ENCODE peak calls at places on chromosomes 1 and 21, in six cellular contexts. A is tibial artery, P is heart right ventricle, N is astrocyte, W is psoas muscle, R is WERI-Rb-1. F is an unnamed sample. For H3K36me3, the result is how much of the 10 kb centered on the place peaks cover.

GRCh38 chr1:46818591-46818990 is 19.7 kb downstream of the CYP4B1 start:
- DNase-seq in W (no peak), P (no peak), A (no peak), N (no peak), R (no peak), F (no peak)

GRCh38 chr1:183804916-183805734 is at the start of gene RGL1:
- DNase-seq in A (peak), N (peak), W (peak), R (peak), P (peak), F (no peak)

GRCh38 chr1:53328490-53329182 is 766 bp upstream of the LRP8 start:
- DNase-seq in W (no peak), P (no peak), R (no peak), N (no peak), A (peak), F (no peak)

GRCh38 chr1:156509424-156510035 is 9.0 kb upstream of the MEF2D start:
- DNase-seq in P (no peak), N (no peak), W (no peak), A (peak), R (no peak), F (no peak)

GRCh38 chr1:7375329-7375728 is 395.8 kb upstream of the VAMP3 start:
- DNase-seq in R (no peak), A (peak), N (no peak), W (no peak), P (no peak), F (no peak)

GRCh38 chr1:201760516-201760915 is 68.4 kb upstream of the IPO9 start:
- DNase-seq in R (no peak), N (peak), A (no peak), W (no peak), P (no peak), F (no peak)

GRCh38 chr21:45819478-45820170 is 161.9 kb upstream of the COL6A1 start:
- DNase-seq in A (peak), R (peak), W (no peak), P (no peak), N (no peak), F (no peak)

GRCh38 chr1:153794671-153795324 is 19.6 kb downstream of the SLC27A3 start:
- DNase-seq in P (no peak), A (peak), N (no peak), R (peak), W (peak), F (no peak)

GRCh38 chr1:85846706-85847105 is 138.5 kb upstream of the ZNHIT6 start:
- DNase-seq in N (no peak), A (no peak), W (no peak), R (no peak), P (no peak), F (no peak)

GRCh38 chr21:41976611-41977010 is 22.8 kb upstream of the C2CD2 start:
- DNase-seq in P (no peak), W (no peak), R (no peak), N (no peak), A (no peak), F (no peak)

GRCh38 chr1:211632808-211633522 is 42.5 kb downstream of the NEK2 start:
- DNase-seq in N (peak), W (no peak), R (peak), P (peak), A (peak), F (no peak)

GRCh38 chr21:36478207-36478701 is 1.7 kb downstream of the CLDN14 start:
- DNase-seq in R (no peak), P (no peak), A (no peak), N (peak), W (no peak), F (peak)

GRCh38 chr1:168288311-168289052 is 7.8 kb downstream of the TBX19 start:
- DNase-seq in R (no peak), W (no peak), N (peak), P (no peak), A (no peak), F (no peak)

GRCh38 chr1:166166701-166167394 is at the start of gene FAM78B:
- DNase-seq in P (peak), R (peak), W (peak), A (peak), N (peak), F (no peak)

GRCh38 chr1:3204725-3205124 is 135.7 kb downstream of the PRDM16 start:
- DNase-seq in A (no peak), P (no peak), W (no peak), N (no peak), R (no peak), F (no peak)

GRCh38 chr1:31739281-31739853 is 24.8 kb downstream of the ADGRB2 start:
- DNase-seq in N (no peak), P (peak), W (no peak), R (no peak), A (no peak), F (no peak)

GRCh38 chr1:241225741-241226140 is 131.3 kb downstream of the RGS7 start:
- DNase-seq in P (no peak), W (no peak), A (no peak), R (no peak), N (no peak), F (no peak)

GRCh38 chr1:106523448-106523847 is 533.0 kb upstream of the PRMT6 start:
- DNase-seq in A (no peak), N (no peak), R (no peak), P (no peak), W (no peak), F (no peak)

GRCh38 chr1:25658791-25659431 is 42.3 kb downstream of the MAN1C1 start:
- DNase-seq in R (no peak), A (peak), P (peak), N (no peak), W (peak), F (no peak)

GRCh38 chr1:10057305-10057704 is 24.5 kb downstream of the UBE4B start:
- DNase-seq in W (no peak), R (no peak), P (no peak), A (peak), N (peak), F (no peak)

GRCh38 chr21:42016364-42016985 is 6.3 kb upstream of the ZBTB21 start:
- DNase-seq in P (no peak), W (no peak), R (no peak), A (no peak), N (no peak), F (no peak)

GRCh38 chr1:17550684-17551584 is 11.4 kb downstream of the ARHGEF10L start:
- DNase-seq in P (no peak), R (no peak), W (no peak), A (peak), N (no peak), F (no peak)

GRCh38 chr1:189787201-189787600 is 690.5 kb downstream of the BRINP3 start:
- DNase-seq in P (no peak), A (no peak), R (no peak), N (peak), W (no peak), F (no peak)

GRCh38 chr1:235502601-235503332 is 1.5 kb downstream of the B3GALNT2 start:
- DNase-seq in R (no peak), W (no peak), N (peak), A (no peak), P (no peak), F (no peak)

GRCh38 chr1:12184008-12184681 is 17.4 kb downstream of the TNFRSF1B start:
- DNase-seq in R (no peak), W (peak), N (peak), P (peak), A (peak), F (no peak)

GRCh38 chr21:33751120-33751519 is 108.8 kb downstream of the ITSN1 start:
- DNase-seq in N (peak), W (no peak), A (no peak), P (no peak), R (no peak), F (no peak)

GRCh38 chr1:183635112-183635605 is 424 bp downstream of the ARPC5 start:
- DNase-seq in P (peak), R (no peak), W (peak), N (no peak), A (peak), F (no peak)

GRCh38 chr1:182080955-182081582 is 19.6 kb upstream of the ZNF648 start:
- DNase-seq in N (peak), R (no peak), P (no peak), W (no peak), A (no peak), F (no peak)

GRCh38 chr1:203450016-203450415 is 25.6 kb upstream of the PRELP start:
- DNase-seq in R (no peak), P (no peak), N (no peak), W (no peak), A (no peak), F (no peak)

GRCh38 chr1:6724517-6725141 is 23.0 kb upstream of the DNAJC11 start:
- DNase-seq in W (no peak), N (peak), R (no peak), A (no peak), P (no peak), F (peak)

GRCh38 chr1:228923973-228924766 is 188.9 kb downstream of the RHOU start:
- DNase-seq in A (no peak), P (no peak), R (no peak), W (no peak), N (no peak), F (no peak)

GRCh38 chr1:220046052-220046930 is at the start of gene EPRS1:
- DNase-seq in P (peak), N (peak), R (peak), A (peak), W (peak), F (peak)

GRCh38 chr1:21391497-21391896 is 48.4 kb upstream of the NBPF3 start:
- DNase-seq in N (no peak), A (no peak), R (no peak), P (no peak), W (no peak), F (no peak)

GRCh38 chr1:42192106-42192505 is 27.6 kb upstream of the GUCA2A start:
- DNase-seq in R (no peak), A (no peak), P (no peak), W (no peak), N (no peak), F (no peak)

GRCh38 chr1:19861034-19861433 is 21.2 kb upstream of the OTUD3 start:
- DNase-seq in R (no peak), N (peak), W (no peak), A (no peak), P (no peak), F (peak)

GRCh38 chr1:209249280-209249670 is 334.2 kb upstream of the CAMK1G start:
- DNase-seq in P (no peak), N (no peak), R (no peak), W (no peak), A (no peak), F (no peak)

GRCh38 chr1:54498383-54499096 is 49.5 kb upstream of the ACOT11 start:
- DNase-seq in A (no peak), W (no peak), P (no peak), N (no peak), R (peak), F (no peak)

GRCh38 chr1:245587435-245588105 is 432.8 kb downstream of the KIF26B start:
- DNase-seq in W (no peak), P (no peak), N (no peak), A (no peak), R (no peak), F (no peak)

GRCh38 chr1:17488977-17489739 is 49.7 kb upstream of the RCC2 start:
- DNase-seq in W (no peak), P (no peak), R (no peak), A (no peak), N (peak), F (no peak)

GRCh38 chr1:151289080-151289935 is 7.2 kb downstream of the ZNF687 start:
- DNase-seq in W (no peak), A (no peak), R (no peak), N (no peak), P (no peak), F (no peak)

GRCh38 chr1:151287341-151287699 is 5.2 kb downstream of the ZNF687 start:
- DNase-seq in A (no peak), W (no peak), N (no peak), R (no peak), P (no peak), F (no peak)

GRCh38 chr1:151287767-151288500 is 5.8 kb downstream of the ZNF687 start:
- DNase-seq in W (no peak), P (no peak), R (no peak), A (no peak), N (no peak), F (no peak)

GRCh38 chr1:151289991-151290708 is 8.1 kb downstream of the ZNF687 start:
- DNase-seq in A (no peak), W (no peak), N (no peak), P (no peak), R (peak), F (no peak)

GRCh38 chr1:151288502-151288901 is 6.4 kb downstream of the ZNF687 start:
- DNase-seq in N (no peak), R (no peak), P (no peak), W (no peak), A (no peak), F (no peak)
- H3K36me3 ChIP-seq in N (under half), R (half or more), P (half or more), W (half or more), A (half or more), F (half or more)

GRCh38 chr1:1390675-1391074 is 8.5 kb downstream of the CCNL2 start:
- DNase-seq in N (no peak), R (no peak), A (no peak), W (no peak), P (no peak), F (no peak)

GRCh38 chr1:1385931-1386330 is 10.9 kb upstream of the AURKAIP1 start:
- DNase-seq in A (no peak), N (no peak), R (no peak), W (no peak), P (no peak), F (no peak)

GRCh38 chr1:1387098-1388077 is 11.7 kb downstream of the CCNL2 start:
- DNase-seq in N (no peak), W (no peak), A (no peak), R (no peak), P (no peak), F (no peak)

GRCh38 chr1:1391225-1391624 is 7.9 kb downstream of the CCNL2 start:
- DNase-seq in N (no peak), A (no peak), R (no peak), P (no peak), W (no peak), F (no peak)

DNA sequence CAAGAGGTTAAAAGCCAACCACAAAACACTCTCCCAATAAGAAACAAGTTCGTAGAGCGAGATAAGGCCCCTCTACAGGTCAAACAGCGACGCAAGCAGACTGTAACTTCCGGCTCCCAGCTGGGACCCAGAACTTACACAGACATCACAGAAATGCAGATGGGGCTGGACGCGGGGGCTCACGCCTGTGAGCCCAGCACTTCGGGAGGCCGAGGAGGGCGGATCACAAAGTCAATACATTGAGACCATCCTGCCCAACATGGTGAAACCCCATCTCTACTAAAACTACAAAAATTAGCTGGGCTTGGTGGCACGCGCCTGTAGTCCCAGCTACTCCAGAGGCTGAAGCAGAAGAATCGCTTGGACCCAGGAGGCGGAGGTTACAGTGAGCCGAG is 11.1 kb downstream of the CCNL2 start:
- DNase-seq in N (no peak), R (no peak), W (no peak), A (no peak), P (no peak), F (no peak)
- TF ChIP-seq CTCF in N (no peak), R (no peak), W (no peak), A (no peak), P (no peak), F (no peak)

GRCh38 chr1:102872097-102872496 is 236.2 kb downstream of the COL11A1 start:
- DNase-seq in W (no peak), N (no peak), P (no peak), A (no peak), R (no peak), F (no peak)
- H3K4me3 ChIP-seq in W (no peak), N (no peak), P (no peak), A (no peak), R (no peak), F (no peak)

GRCh38 chr21:39668369-39668768 is 55.6 kb downstream of the B3GALT5 start:
- DNase-seq in P (no peak), W (no peak), R (no peak), N (no peak), A (no peak), F (no peak)
- H3K36me3 ChIP-seq in P (under half), W (under half), R (under half), N (under half), A (under half), F (under half)

GRCh38 chr1:44103270-44104131 is 15.1 kb upstream of the KLF17 start:
- DNase-seq in R (peak), N (no peak), A (no peak), P (no peak), W (no peak), F (no peak)
- TF ChIP-seq CTCF in R (peak), N (no peak), A (no peak), P (no peak), W (no peak), F (peak)